ENCODE peak calls at places on chromosomes 7 and 10, in ten cellular contexts. X is CD8-positive, alpha-beta memory T cell; M is MM.1S; B is uterus; Y is lower lobe of right lung; P is mammary epithelial cell; C is aorta; O is lung; A is cardiac muscle cell; Q is left lung. D is an unnamed sample.

GRCh38 chr7:25735674-25736242 is 416.2 kb upstream of the NFE2L3 start:
- DNase-seq in X (no peak), M (no peak), B (no peak), Y (no peak), P (no peak), C (no peak), O (no peak), A (no peak), Q (no peak), D (no peak)

GRCh38 chr10:50522908-50523307 is 100.8 kb downstream of the SGMS1 start:
- DNase-seq in X (no peak), M (no peak), B (no peak), Y (no peak), P (no peak), C (no peak), O (no peak), A (no peak), Q (no peak), D (no peak)

GRCh38 chr10:97332586-97333350 is 1.8 kb downstream of the FRAT2 start:
- DNase-seq in X (no peak), M (no peak), B (peak; percentile 46), Y (no peak), P (peak; percentile 76), C (peak; percentile 49), O (no peak), A (peak; percentile 83), Q (peak; percentile 71), D (peak; percentile 50)

GRCh38 chr7:121278120-121279021 is 50.4 kb upstream of the WNT16 start:
- DNase-seq in X (no peak), M (peak; percentile 94), B (no peak), Y (no peak), P (peak; percentile 74), C (no peak), O (no peak), A (peak; percentile 48), Q (no peak), D (no peak)

GRCh38 chr7:89770156-89770555 is 384.1 kb upstream of the STEAP1 start:
- DNase-seq in X (no peak), M (no peak), B (no peak), Y (no peak), P (no peak), C (no peak), O (no peak), A (peak; percentile 2), Q (no peak), D (no peak)

GRCh38 chr7:101534015-101534803 is 94.9 kb downstream of the MYL10 start:
- DNase-seq in X (no peak), M (no peak), B (no peak), Y (no peak), P (no peak), C (no peak), O (no peak), A (no peak), Q (no peak), D (no peak)

GRCh38 chr10:71218046-71218832 is 5.9 kb downstream of the UNC5B start:
- DNase-seq in X (no peak), M (no peak), B (no peak), Y (no peak), P (peak; percentile 83), C (no peak), O (no peak), A (no peak), Q (no peak), D (peak; percentile 59)

GRCh38 chr10:88952647-88953111 is at the start of gene ACTA2:
- DNase-seq in X (no peak), M (no peak), B (peak; percentile 95), Y (no peak), P (no peak), C (peak; percentile 89), O (no peak), A (peak; percentile 85), Q (peak; percentile 54), D (peak; percentile 94)

GRCh38 chr10:113751116-113751728 is at the start of gene PLEKHS1:
- DNase-seq in X (no peak), M (peak; percentile 7), B (no peak), Y (no peak), P (peak; percentile 51), C (no peak), O (no peak), A (no peak), Q (no peak), D (no peak)

GRCh38 chr7:140217750-140218501 is 41.1 kb upstream of the KDM7A start:
- DNase-seq in X (no peak), M (no peak), B (no peak), Y (no peak), P (no peak), C (no peak), O (no peak), A (no peak), Q (no peak), D (no peak)
- H3K27ac ChIP-seq in X (no peak overlapping the region), M (no peak overlapping the region), B (no peak overlapping the region), Y (no peak overlapping the region), P (no peak overlapping the region), C (no peak overlapping the region), O (no peak overlapping the region), A (no peak overlapping the region), Q (no peak overlapping the region), D (no peak overlapping the region)

GRCh38 chr7:835021-835420 is 2.7 kb downstream of the SUN1 start:
- DNase-seq in X (no peak), M (no peak), B (no peak), Y (peak; percentile 35), P (no peak), C (no peak), O (no peak), A (no peak), Q (no peak), D (no peak)
- H3K4me1 ChIP-seq in X (peaks cover 34% of the 10 kb centered on the region), M (peaks cover 24% of the 10 kb centered on the region), B (peaks cover 29% of the 10 kb centered on the region), Y (peaks cover 51% of the 10 kb centered on the region), P (peaks cover 52% of the 10 kb centered on the region), C (no peaks in the 10 kb centered on the region), O (peaks cover 11% of the 10 kb centered on the region), A (peaks cover 34% of the 10 kb centered on the region), Q (peaks cover 39% of the 10 kb centered on the region), D (peaks cover 64% of the 10 kb centered on the region)

DNA sequence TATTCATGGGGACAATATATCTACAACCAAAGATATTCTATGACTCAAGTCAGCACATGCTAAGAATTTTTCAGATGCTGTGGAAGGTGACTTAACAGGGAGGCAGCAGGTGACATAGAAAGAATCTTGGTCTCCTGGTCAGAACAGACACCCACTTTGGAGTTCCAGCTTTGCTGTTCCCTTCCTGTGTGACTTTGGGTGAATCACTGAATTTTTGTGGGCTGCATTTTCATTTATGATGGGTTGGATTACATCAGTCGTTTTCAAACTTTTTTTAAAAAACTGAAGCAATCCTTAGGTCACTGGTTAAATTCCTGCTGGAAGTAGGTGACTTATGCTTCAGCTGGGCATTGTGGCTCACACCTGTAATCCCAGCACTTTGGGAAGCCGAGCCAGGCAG is 24.9 kb downstream of the RGR start:
- DNase-seq in X (no peak), M (no peak), B (no peak), Y (no peak), P (peak; percentile 79), C (no peak), O (no peak), A (peak; percentile 36), Q (no peak), D (no peak)
- H3K27ac ChIP-seq in X (no peak overlapping the region), M (no peak overlapping the region), B (no peak overlapping the region), Y (no peak overlapping the region), P (no peak overlapping the region), C (no peak overlapping the region), O (no peak overlapping the region), A (no peak overlapping the region), Q (no peak overlapping the region), D (no peak overlapping the region)

GRCh38 chr10:121576139-121576538 is 22.1 kb downstream of the FGFR2 start:
- DNase-seq in X (no peak), M (no peak), B (no peak), Y (no peak), P (no peak), C (no peak), O (no peak), A (no peak), Q (no peak), D (no peak)

GRCh38 chr10:121579656-121580055 is 18.6 kb downstream of the FGFR2 start:
- DNase-seq in X (no peak), M (no peak), B (no peak), Y (no peak), P (peak; percentile 72), C (no peak), O (no peak), A (no peak), Q (no peak), D (no peak)

GRCh38 chr10:121578965-121579364 is 19.3 kb downstream of the FGFR2 start:
- DNase-seq in X (no peak), M (no peak), B (no peak), Y (no peak), P (no peak), C (no peak), O (no peak), A (no peak), Q (no peak), D (no peak)

GRCh38 chr10:121577568-121577967 is 20.7 kb downstream of the FGFR2 start:
- DNase-seq in X (no peak), M (no peak), B (no peak), Y (no peak), P (no peak), C (no peak), O (no peak), A (no peak), Q (no peak), D (no peak)

GRCh38 chr10:121578298-121578697 is 19.9 kb downstream of the FGFR2 start:
- DNase-seq in X (no peak), M (no peak), B (no peak), Y (no peak), P (no peak), C (no peak), O (no peak), A (no peak), Q (no peak), D (no peak)
- H3K4me1 ChIP-seq in X (no peaks in the 10 kb centered on the region), M (no peaks in the 10 kb centered on the region), B (no peaks in the 10 kb centered on the region), Y (peaks cover 18% of the 10 kb centered on the region), P (peaks cover 69% of the 10 kb centered on the region), C (no peaks in the 10 kb centered on the region), O (no peaks in the 10 kb centered on the region), A (peaks cover 65% of the 10 kb centered on the region), Q (peaks cover 6% of the 10 kb centered on the region), D (peaks cover 21% of the 10 kb centered on the region)